ENCODE peak calls at places on chromosomes 1 and 21, in seven cellular contexts. One of them, this sample, is unnamed.

GRCh38 chr1:16145030-16145987 is 10.6 kb downstream of the EPHA2 start:
- DNase-seq in heart left ventricle: peak; percentile 92
- DNase-seq in IMR-90: peak; percentile 92
- DNase-seq in HFF-Myc: peak; percentile 74
- DNase-seq in adrenal gland: peak; percentile 93
- DNase-seq in GM23338: peak; percentile 68
- DNase-seq in pancreas: peak; percentile 91
- DNase-seq in this sample: peak; percentile 87

GRCh38 chr21:14982336-14982735 is 82.5 kb downstream of the NRIP1 start:
- DNase-seq in heart left ventricle: no peak
- DNase-seq in IMR-90: peak; percentile 57
- DNase-seq in HFF-Myc: no peak
- DNase-seq in adrenal gland: no peak
- DNase-seq in GM23338: no peak
- DNase-seq in pancreas: no peak
- DNase-seq in this sample: no peak

GRCh38 chr21:44869860-44870747 is 3.4 kb downstream of the PTTG1IP start:
- DNase-seq in heart left ventricle: peak; percentile 46
- DNase-seq in IMR-90: peak; percentile 96
- DNase-seq in HFF-Myc: peak; percentile 77
- DNase-seq in adrenal gland: peak; percentile 92
- DNase-seq in GM23338: no peak
- DNase-seq in pancreas: peak; percentile 24
- DNase-seq in this sample: peak; percentile 87

GRCh38 chr1:195096051-195096521 is 1512.2 kb downstream of the KCNT2 start:
- DNase-seq in heart left ventricle: peak; percentile 42
- DNase-seq in IMR-90: no peak
- DNase-seq in HFF-Myc: no peak
- DNase-seq in adrenal gland: no peak
- DNase-seq in GM23338: peak; percentile 9
- DNase-seq in pancreas: no peak
- DNase-seq in this sample: peak; percentile 63

GRCh38 chr21:35400233-35400939 is 351.3 kb upstream of the RUNX1 start:
- DNase-seq in heart left ventricle: no peak
- DNase-seq in IMR-90: peak; percentile 67
- DNase-seq in HFF-Myc: peak; percentile 17
- DNase-seq in adrenal gland: no peak
- DNase-seq in GM23338: peak; percentile 71
- DNase-seq in pancreas: peak; percentile 12
- DNase-seq in this sample: no peak

GRCh38 chr1:14983277-14983676 is 170.3 kb upstream of the TMEM51 start:
- DNase-seq in heart left ventricle: no peak
- DNase-seq in IMR-90: no peak
- DNase-seq in HFF-Myc: no peak
- DNase-seq in adrenal gland: no peak
- DNase-seq in GM23338: peak; percentile 63
- DNase-seq in pancreas: no peak
- DNase-seq in this sample: no peak

GRCh38 chr1:154736840-154737239 is 128.9 kb upstream of the ADAR start:
- DNase-seq in heart left ventricle: no peak
- DNase-seq in IMR-90: peak; percentile 80
- DNase-seq in HFF-Myc: no peak
- DNase-seq in adrenal gland: no peak
- DNase-seq in GM23338: no peak
- DNase-seq in pancreas: no peak
- DNase-seq in this sample: no peak

GRCh38 chr1:66775646-66776045 is 23.4 kb downstream of the DYNLT5 start:
- DNase-seq in heart left ventricle: no peak
- DNase-seq in IMR-90: no peak
- DNase-seq in HFF-Myc: no peak
- DNase-seq in adrenal gland: no peak
- DNase-seq in GM23338: no peak
- DNase-seq in pancreas: no peak
- DNase-seq in this sample: no peak

GRCh38 chr1:193479187-193479586 is 292.8 kb upstream of the B3GALT2 start:
- DNase-seq in heart left ventricle: no peak
- DNase-seq in IMR-90: no peak
- DNase-seq in HFF-Myc: no peak
- DNase-seq in adrenal gland: no peak
- DNase-seq in GM23338: no peak
- DNase-seq in pancreas: no peak
- DNase-seq in this sample: no peak

GRCh38 chr1:78367700-78368099 is 123.1 kb upstream of the PTGFR start:
- DNase-seq in heart left ventricle: no peak
- DNase-seq in IMR-90: no peak
- DNase-seq in HFF-Myc: no peak
- DNase-seq in adrenal gland: no peak
- DNase-seq in GM23338: no peak
- DNase-seq in pancreas: no peak
- DNase-seq in this sample: no peak

GRCh38 chr1:94792876-94793605 is 27.1 kb upstream of the SLC44A3 start:
- DNase-seq in heart left ventricle: no peak
- DNase-seq in IMR-90: peak; percentile 79
- DNase-seq in HFF-Myc: no peak
- DNase-seq in adrenal gland: no peak
- DNase-seq in GM23338: no peak
- DNase-seq in pancreas: no peak
- DNase-seq in this sample: no peak

GRCh38 chr1:162422662-162423375 is 10.9 kb upstream of the SH2D1B start:
- DNase-seq in heart left ventricle: no peak
- DNase-seq in IMR-90: no peak
- DNase-seq in HFF-Myc: no peak
- DNase-seq in adrenal gland: no peak
- DNase-seq in GM23338: no peak
- DNase-seq in pancreas: no peak
- DNase-seq in this sample: no peak

GRCh38 chr1:185823471-185823870 is 89.3 kb downstream of the HMCN1 start:
- DNase-seq in heart left ventricle: no peak
- DNase-seq in IMR-90: peak; percentile 61
- DNase-seq in HFF-Myc: no peak
- DNase-seq in adrenal gland: no peak
- DNase-seq in GM23338: no peak
- DNase-seq in pancreas: no peak
- DNase-seq in this sample: no peak

GRCh38 chr1:55250399-55251075 is 35.4 kb upstream of the USP24 start:
- DNase-seq in heart left ventricle: no peak
- DNase-seq in IMR-90: no peak
- DNase-seq in HFF-Myc: no peak
- DNase-seq in adrenal gland: no peak
- DNase-seq in GM23338: no peak
- DNase-seq in pancreas: no peak
- DNase-seq in this sample: no peak

GRCh38 chr1:154735061-154735800 is 127.2 kb upstream of the ADAR start:
- DNase-seq in heart left ventricle: no peak
- DNase-seq in IMR-90: no peak
- DNase-seq in HFF-Myc: no peak
- DNase-seq in adrenal gland: no peak
- DNase-seq in GM23338: no peak
- DNase-seq in pancreas: no peak
- DNase-seq in this sample: no peak

GRCh38 chr1:226702318-226702956 is 36.6 kb downstream of the ITPKB start:
- DNase-seq in heart left ventricle: no peak
- DNase-seq in IMR-90: peak; percentile 88
- DNase-seq in HFF-Myc: no peak
- DNase-seq in adrenal gland: peak; percentile 41
- DNase-seq in GM23338: no peak
- DNase-seq in pancreas: no peak
- DNase-seq in this sample: no peak

GRCh38 chr1:1260843-1261560 is 12.7 kb downstream of the UBE2J2 start:
- DNase-seq in heart left ventricle: peak; percentile 52
- DNase-seq in IMR-90: no peak
- DNase-seq in HFF-Myc: no peak
- DNase-seq in adrenal gland: no peak
- DNase-seq in GM23338: no peak
- DNase-seq in pancreas: no peak
- DNase-seq in this sample: no peak

GRCh38 chr1:47624531-47624930 is 186.7 kb downstream of the FOXD2 start:
- DNase-seq in heart left ventricle: no peak
- DNase-seq in IMR-90: no peak
- DNase-seq in HFF-Myc: no peak
- DNase-seq in adrenal gland: no peak
- DNase-seq in GM23338: peak; percentile 74
- DNase-seq in pancreas: no peak
- DNase-seq in this sample: peak; percentile 64
- TF ChIP-seq CTCF in heart left ventricle: peak; percentile 44
- TF ChIP-seq CTCF in IMR-90: no peak
- TF ChIP-seq CTCF in HFF-Myc: no peak
- TF ChIP-seq CTCF in adrenal gland: no peak
- TF ChIP-seq CTCF in GM23338: peak; percentile 89
- TF ChIP-seq CTCF in pancreas: peak; percentile 10
- TF ChIP-seq CTCF in this sample: no peak

GRCh38 chr1:241607497-241607896 is 32.7 kb downstream of the CHML start:
- DNase-seq in heart left ventricle: no peak
- DNase-seq in IMR-90: no peak
- DNase-seq in HFF-Myc: no peak
- DNase-seq in adrenal gland: no peak
- DNase-seq in GM23338: no peak
- DNase-seq in pancreas: no peak
- DNase-seq in this sample: no peak

GRCh38 chr1:241608379-241609033 is 31.7 kb downstream of the CHML start:
- DNase-seq in heart left ventricle: no peak
- DNase-seq in IMR-90: peak; percentile 79
- DNase-seq in HFF-Myc: no peak
- DNase-seq in adrenal gland: no peak
- DNase-seq in GM23338: no peak
- DNase-seq in pancreas: no peak
- DNase-seq in this sample: no peak

GRCh38 chr1:241606544-241606943 is 33.6 kb downstream of the CHML start:
- DNase-seq in heart left ventricle: no peak
- DNase-seq in IMR-90: no peak
- DNase-seq in HFF-Myc: peak; percentile 30
- DNase-seq in adrenal gland: no peak
- DNase-seq in GM23338: no peak
- DNase-seq in pancreas: no peak
- DNase-seq in this sample: no peak

GRCh38 chr1:241603626-241604337 is 36.4 kb downstream of the CHML start:
- DNase-seq in heart left ventricle: no peak
- DNase-seq in IMR-90: peak; percentile 69
- DNase-seq in HFF-Myc: peak; percentile 41
- DNase-seq in adrenal gland: no peak
- DNase-seq in GM23338: no peak
- DNase-seq in pancreas: no peak
- DNase-seq in this sample: no peak

DNA sequence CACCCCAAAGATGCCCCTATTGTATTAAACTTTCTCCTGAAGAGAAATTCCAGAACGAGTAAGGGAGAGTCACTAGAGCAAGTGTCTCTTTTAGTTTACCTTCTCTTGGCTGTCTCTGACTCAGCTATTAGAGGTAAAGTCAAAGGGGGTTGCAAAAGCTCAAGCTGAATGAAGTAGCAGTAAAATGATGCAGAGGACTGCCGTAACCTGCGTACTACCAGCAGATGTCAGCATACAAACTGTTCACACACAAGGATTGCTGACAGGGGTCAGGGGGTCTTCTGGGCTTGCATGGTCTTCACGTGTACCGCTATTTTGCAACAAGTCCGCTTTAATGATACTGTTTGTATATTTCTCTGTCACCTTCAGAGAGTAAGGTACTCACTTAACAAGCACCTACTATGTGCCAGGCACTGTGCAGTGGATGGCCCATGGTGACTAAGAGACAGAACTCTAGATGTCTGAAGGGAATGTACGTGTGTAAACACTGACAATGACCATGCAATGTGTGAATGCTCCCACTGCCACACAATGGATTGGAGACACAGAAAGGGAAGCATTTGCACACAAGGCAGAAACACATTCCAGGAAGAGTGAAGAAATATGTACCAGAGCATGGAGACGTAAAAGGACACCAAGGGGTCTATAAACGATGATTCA is 34.9 kb downstream of the CHML start:
- DNase-seq in heart left ventricle: no peak
- DNase-seq in IMR-90: no peak
- DNase-seq in HFF-Myc: no peak
- DNase-seq in adrenal gland: no peak
- DNase-seq in GM23338: peak; percentile 59
- DNase-seq in pancreas: no peak
- DNase-seq in this sample: no peak
- TF ChIP-seq CTCF in heart left ventricle: no peak
- TF ChIP-seq CTCF in IMR-90: peak; percentile 13
- TF ChIP-seq CTCF in HFF-Myc: peak; percentile 35
- TF ChIP-seq CTCF in adrenal gland: no peak
- TF ChIP-seq CTCF in GM23338: peak; percentile 73
- TF ChIP-seq CTCF in pancreas: no peak
- TF ChIP-seq CTCF in this sample: no peak

GRCh38 chr1:8903908-8904650 is 25.6 kb upstream of the ENO1 start:
- DNase-seq in heart left ventricle: no peak
- DNase-seq in IMR-90: peak; percentile 96
- DNase-seq in HFF-Myc: peak; percentile 97
- DNase-seq in adrenal gland: peak; percentile 67
- DNase-seq in GM23338: no peak
- DNase-seq in pancreas: peak; percentile 21
- DNase-seq in this sample: peak; percentile 90

GRCh38 chr1:8905582-8906191 is 27.2 kb upstream of the ENO1 start:
- DNase-seq in heart left ventricle: no peak
- DNase-seq in IMR-90: no peak
- DNase-seq in HFF-Myc: no peak
- DNase-seq in adrenal gland: no peak
- DNase-seq in GM23338: no peak
- DNase-seq in pancreas: no peak
- DNase-seq in this sample: no peak

GRCh38 chr1:8902765-8903164 is 24.3 kb upstream of the ENO1 start:
- DNase-seq in heart left ventricle: no peak
- DNase-seq in IMR-90: peak; percentile 34
- DNase-seq in HFF-Myc: no peak
- DNase-seq in adrenal gland: no peak
- DNase-seq in GM23338: no peak
- DNase-seq in pancreas: no peak
- DNase-seq in this sample: no peak

GRCh38 chr1:8899046-8899445 is 20.6 kb upstream of the ENO1 start:
- DNase-seq in heart left ventricle: no peak
- DNase-seq in IMR-90: no peak
- DNase-seq in HFF-Myc: no peak
- DNase-seq in adrenal gland: no peak
- DNase-seq in GM23338: no peak
- DNase-seq in pancreas: no peak
- DNase-seq in this sample: no peak

DNA sequence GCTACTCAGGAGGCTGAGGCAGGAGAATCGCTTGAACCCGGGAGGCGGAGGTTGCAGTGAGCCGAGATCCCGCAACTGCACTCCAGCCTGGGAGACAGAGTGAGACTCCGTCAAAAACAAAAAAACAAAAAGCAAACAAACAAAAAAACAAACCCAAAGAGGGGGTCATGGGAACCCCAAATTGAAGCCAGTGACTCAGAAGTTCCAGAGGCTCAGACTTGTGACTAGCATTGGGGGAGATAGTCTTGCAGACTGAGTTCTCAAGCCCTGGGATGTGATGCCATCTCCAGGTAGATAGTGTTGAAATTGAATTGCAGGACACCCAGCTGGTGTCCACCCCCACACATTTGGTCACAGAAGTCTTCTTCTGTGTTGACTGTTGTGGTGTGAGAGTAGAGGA is 24.9 kb upstream of the ENO1 start:
- DNase-seq in heart left ventricle: no peak
- DNase-seq in IMR-90: no peak
- DNase-seq in HFF-Myc: no peak
- DNase-seq in adrenal gland: no peak
- DNase-seq in GM23338: no peak
- DNase-seq in pancreas: no peak
- DNase-seq in this sample: no peak
- TF ChIP-seq CTCF in heart left ventricle: no peak
- TF ChIP-seq CTCF in IMR-90: no peak
- TF ChIP-seq CTCF in HFF-Myc: no peak
- TF ChIP-seq CTCF in adrenal gland: no peak
- TF ChIP-seq CTCF in GM23338: no peak
- TF ChIP-seq CTCF in pancreas: no peak
- TF ChIP-seq CTCF in this sample: no peak

GRCh38 chr1:64884261-64885040 is 81.9 kb downstream of the JAK1 start:
- DNase-seq in heart left ventricle: no peak
- DNase-seq in IMR-90: peak; percentile 56
- DNase-seq in HFF-Myc: no peak
- DNase-seq in adrenal gland: no peak
- DNase-seq in GM23338: no peak
- DNase-seq in pancreas: no peak
- DNase-seq in this sample: no peak
- TF ChIP-seq CTCF in heart left ventricle: no peak
- TF ChIP-seq CTCF in IMR-90: no peak
- TF ChIP-seq CTCF in HFF-Myc: no peak
- TF ChIP-seq CTCF in adrenal gland: no peak
- TF ChIP-seq CTCF in GM23338: peak; percentile 10
- TF ChIP-seq CTCF in pancreas: no peak
- TF ChIP-seq CTCF in this sample: no peak